ENCODE peak calls at places on chromosome 16, in five cellular contexts. Q is A549, G is endothelial cell of umbilical vein, T is K562, Y is HCT116. J is an unnamed sample.

GRCh38 chr16:65710107-65710506 is 588.2 kb upstream of the CDH11 start:
- DNase-seq in Q (no peak), G (no peak), T (no peak), Y (no peak), J (no peak)

GRCh38 chr16:85715169-85716015 is 26.6 kb upstream of the GINS2 start:
- DNase-seq in Q (no peak), G (peak), T (no peak), Y (no peak), J (no peak)

GRCh38 chr16:66578596-66579531 is at the start of gene CMTM2:
- DNase-seq in Q (no peak), G (no peak), T (no peak), Y (no peak), J (peak)

GRCh38 chr16:1642148-1642547 is 30.0 kb downstream of the CRAMP1 start:
- DNase-seq in Q (no peak), G (no peak), T (no peak), Y (no peak), J (no peak)

GRCh38 chr16:82990155-82990554 is 363.4 kb downstream of the CDH13 start:
- DNase-seq in Q (no peak), G (no peak), T (no peak), Y (no peak), J (no peak)

GRCh38 chr16:29663020-29663828 is at the start of gene SPN:
- DNase-seq in Q (no peak), G (no peak), T (peak), Y (no peak), J (no peak)

GRCh38 chr16:67163903-67164558 is 514 bp upstream of the HSF4 start:
- DNase-seq in Q (no peak), G (no peak), T (no peak), Y (no peak), J (no peak)

GRCh38 chr16:3465301-3465700 is 21.8 kb downstream of the NAA60 start:
- DNase-seq in Q (no peak), G (no peak), T (no peak), Y (no peak), J (no peak)

GRCh38 chr16:396605-397004 is 394 bp upstream of the NME4 start:
- DNase-seq in Q (peak), G (peak), T (peak), Y (no peak), J (peak)

GRCh38 chr16:66874079-66874775 is 6.1 kb upstream of the PDP2 start:
- DNase-seq in Q (no peak), G (no peak), T (no peak), Y (no peak), J (no peak)

GRCh38 chr16:79658301-79659001 is 57.9 kb upstream of the MAF start:
- DNase-seq in Q (peak), G (no peak), T (no peak), Y (no peak), J (no peak)

GRCh38 chr16:66523861-66524354 is 26.0 kb downstream of the TK2 start:
- DNase-seq in Q (no peak), G (peak), T (no peak), Y (no peak), J (no peak)

GRCh38 chr16:83901101-83901500 is 2.2 kb downstream of the MLYCD start:
- DNase-seq in Q (no peak), G (no peak), T (no peak), Y (no peak), J (no peak)

GRCh38 chr16:69150146-69150865 is 17.9 kb downstream of the UTP4 start:
- DNase-seq in Q (peak), G (peak), T (peak), Y (peak), J (peak)

GRCh38 chr16:85334718-85335583 is 222.7 kb upstream of the CIBAR2 start:
- DNase-seq in Q (no peak), G (peak), T (peak), Y (no peak), J (peak)

GRCh38 chr16:15966420-15967222 is 17.2 kb downstream of the ABCC1 start:
- DNase-seq in Q (peak), G (peak), T (no peak), Y (peak), J (no peak)

GRCh38 chr16:11224894-11225676 is 30.9 kb downstream of the SOCS1 start:
- DNase-seq in Q (no peak), G (no peak), T (no peak), Y (no peak), J (no peak)
- TF ChIP-seq MAX in Q (no peak), G (no peak), T (no peak), Y (no peak), J (no peak)

GRCh38 chr16:78005881-78006280 is 16.5 kb upstream of the CLEC3A start:
- DNase-seq in Q (peak), G (no peak), T (peak), Y (peak), J (peak)
- TF ChIP-seq MAX in Q (no peak), G (no peak), T (no peak), Y (no peak), J (no peak)

DNA sequence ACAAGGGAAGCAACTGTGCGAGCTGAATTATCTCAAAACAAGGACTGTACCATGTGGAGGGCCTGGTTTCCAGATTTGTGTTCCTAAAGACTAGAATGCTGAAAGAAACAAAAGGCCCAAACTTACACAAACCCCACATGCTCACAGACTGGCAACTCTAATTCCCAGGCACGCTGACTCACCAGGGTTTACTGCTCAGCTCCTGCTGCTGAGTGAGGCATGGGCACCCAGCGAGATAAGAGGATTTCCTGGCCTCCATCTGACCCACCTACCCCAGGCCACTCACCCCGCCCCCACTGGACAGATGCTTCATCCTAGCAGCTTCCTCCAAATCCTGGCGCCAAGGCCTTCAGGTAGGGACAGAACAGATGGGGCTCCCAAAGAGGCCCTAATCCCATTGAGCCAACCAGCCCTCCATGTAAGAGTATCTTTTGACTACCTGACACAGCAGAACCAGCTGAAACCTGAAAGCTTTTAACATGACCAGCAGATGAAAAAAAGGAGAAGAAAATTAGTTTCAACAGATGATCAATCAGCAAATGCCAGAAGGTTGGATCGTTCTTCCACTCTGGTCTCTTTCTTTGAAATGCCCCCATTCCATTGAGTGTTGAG is 33.9 kb downstream of the DCUN1D3 start:
- DNase-seq in Q (peak), G (peak), T (peak), Y (peak), J (no peak)
- TF ChIP-seq MAX in Q (peak), G (no peak), T (no peak), Y (peak), J (no peak)

GRCh38 chr16:21283521-21284289 is 5.6 kb upstream of the CRYM start:
- DNase-seq in Q (peak), G (peak), T (no peak), Y (no peak), J (peak)
- TF ChIP-seq MAX in Q (peak), G (no peak), T (no peak), Y (no peak), J (no peak)

DNA sequence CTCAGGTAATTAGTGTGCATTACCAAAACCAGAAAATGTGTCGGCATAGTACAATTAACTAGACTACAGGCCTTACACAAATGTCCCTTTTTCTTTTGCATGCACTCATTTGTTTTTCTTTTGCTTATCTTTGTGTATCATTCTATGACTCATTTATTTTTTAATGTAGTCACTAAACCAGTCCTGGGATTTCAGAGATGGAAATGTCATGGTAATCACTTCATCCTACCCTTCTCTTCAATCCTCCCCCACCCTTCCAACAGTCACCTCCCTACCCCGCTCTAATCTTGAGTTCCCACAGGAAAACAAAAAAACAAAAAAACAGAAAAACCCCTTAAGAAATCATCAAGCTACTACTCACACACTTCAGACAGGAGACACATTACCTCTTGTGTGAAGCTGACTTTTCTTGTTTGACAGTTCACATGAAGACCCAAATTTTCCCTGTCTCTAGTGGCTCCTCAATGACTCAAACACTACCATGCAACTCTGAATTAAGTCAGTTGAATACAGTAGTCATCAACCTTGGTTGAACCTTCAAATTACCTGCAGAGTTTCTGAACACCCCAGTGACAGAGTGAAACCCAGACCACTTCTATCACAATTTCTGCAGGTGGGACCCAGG is 242.4 kb upstream of the SALL1 start:
- DNase-seq in Q (no peak), G (peak), T (no peak), Y (no peak), J (no peak)
- TF ChIP-seq MAX in Q (no peak), G (no peak), T (no peak), Y (no peak), J (no peak)